ENCODE peak calls at places on chromosomes 11 and 22, in seven cellular contexts. One of them, this sample, is unnamed. For H3K4me1, the result is how much of the 10 kb centered on the place peaks cover.

GRCh38 chr11:57792060-57792541 is 30.5 kb downstream of the CTNND1 start:
- DNase-seq in body of pancreas: peak
- DNase-seq in mesendoderm: no peak
- DNase-seq in psoas muscle: peak
- DNase-seq in tibial nerve: peak
- DNase-seq in ovary: no peak
- DNase-seq in astrocyte: peak
- DNase-seq in this sample: no peak

GRCh38 chr11:1733716-1734351 is 16.6 kb downstream of the IFITM10 start:
- DNase-seq in psoas muscle: no peak
- DNase-seq in mesendoderm: no peak
- DNase-seq in tibial nerve: no peak
- DNase-seq in astrocyte: no peak
- DNase-seq in ovary: no peak
- DNase-seq in body of pancreas: no peak
- DNase-seq in this sample: no peak

GRCh38 chr11:20618083-20618482 is 18.7 kb downstream of the SLC6A5 start:
- DNase-seq in psoas muscle: no peak
- DNase-seq in astrocyte: no peak
- DNase-seq in body of pancreas: no peak
- DNase-seq in ovary: no peak
- DNase-seq in tibial nerve: no peak
- DNase-seq in mesendoderm: no peak
- DNase-seq in this sample: no peak

GRCh38 chr22:23079814-23080521 is 9.6 kb downstream of the GNAZ start:
- DNase-seq in tibial nerve: no peak
- DNase-seq in body of pancreas: no peak
- DNase-seq in astrocyte: no peak
- DNase-seq in ovary: no peak
- DNase-seq in psoas muscle: no peak
- DNase-seq in mesendoderm: no peak
- DNase-seq in this sample: peak

GRCh38 chr11:100354736-100355135 is 332.4 kb upstream of the ARHGAP42 start:
- DNase-seq in body of pancreas: no peak
- DNase-seq in psoas muscle: no peak
- DNase-seq in ovary: no peak
- DNase-seq in tibial nerve: no peak
- DNase-seq in astrocyte: no peak
- DNase-seq in mesendoderm: no peak
- DNase-seq in this sample: no peak

GRCh38 chr11:821513-822371 is 3.0 kb downstream of the PNPLA2 start:
- DNase-seq in astrocyte: no peak
- DNase-seq in tibial nerve: no peak
- DNase-seq in mesendoderm: no peak
- DNase-seq in ovary: peak
- DNase-seq in body of pancreas: peak
- DNase-seq in psoas muscle: peak
- DNase-seq in this sample: no peak

GRCh38 chr11:48109046-48109666 is 107.5 kb upstream of the OR4B1 start:
- DNase-seq in tibial nerve: no peak
- DNase-seq in body of pancreas: no peak
- DNase-seq in astrocyte: peak
- DNase-seq in psoas muscle: no peak
- DNase-seq in ovary: no peak
- DNase-seq in mesendoderm: peak
- DNase-seq in this sample: peak

GRCh38 chr11:33438311-33438710 is 181.1 kb downstream of the HIPK3 start:
- DNase-seq in tibial nerve: no peak
- DNase-seq in astrocyte: no peak
- DNase-seq in ovary: no peak
- DNase-seq in psoas muscle: no peak
- DNase-seq in mesendoderm: no peak
- DNase-seq in body of pancreas: no peak
- DNase-seq in this sample: peak

GRCh38 chr11:77140231-77140959 is 12.3 kb downstream of the MYO7A start:
- DNase-seq in ovary: peak
- DNase-seq in tibial nerve: peak
- DNase-seq in astrocyte: no peak
- DNase-seq in body of pancreas: peak
- DNase-seq in mesendoderm: peak
- DNase-seq in psoas muscle: peak
- DNase-seq in this sample: peak

GRCh38 chr11:43868852-43869567 is 11.6 kb upstream of the ALKBH3 start:
- DNase-seq in astrocyte: peak
- DNase-seq in body of pancreas: no peak
- DNase-seq in mesendoderm: no peak
- DNase-seq in tibial nerve: no peak
- DNase-seq in ovary: no peak
- DNase-seq in psoas muscle: no peak
- DNase-seq in this sample: no peak

GRCh38 chr11:120197254-120197891 is 13.5 kb upstream of the OAF start:
- DNase-seq in astrocyte: no peak
- DNase-seq in body of pancreas: no peak
- DNase-seq in psoas muscle: no peak
- DNase-seq in tibial nerve: no peak
- DNase-seq in ovary: peak
- DNase-seq in mesendoderm: peak
- DNase-seq in this sample: peak

GRCh38 chr22:46972256-46972655 is 209.8 kb downstream of the TBC1D22A start:
- DNase-seq in tibial nerve: no peak
- DNase-seq in astrocyte: no peak
- DNase-seq in ovary: no peak
- DNase-seq in psoas muscle: no peak
- DNase-seq in body of pancreas: no peak
- DNase-seq in mesendoderm: no peak
- DNase-seq in this sample: no peak

GRCh38 chr11:3939211-3939610 is 83.7 kb downstream of the STIM1 start:
- DNase-seq in psoas muscle: no peak
- DNase-seq in body of pancreas: no peak
- DNase-seq in astrocyte: peak
- DNase-seq in ovary: no peak
- DNase-seq in tibial nerve: no peak
- DNase-seq in mesendoderm: no peak
- DNase-seq in this sample: peak

GRCh38 chr11:3936517-3936916 is 81.1 kb downstream of the STIM1 start:
- DNase-seq in body of pancreas: no peak
- DNase-seq in mesendoderm: no peak
- DNase-seq in tibial nerve: no peak
- DNase-seq in ovary: no peak
- DNase-seq in astrocyte: no peak
- DNase-seq in psoas muscle: no peak
- DNase-seq in this sample: no peak

GRCh38 chr11:3942160-3942955 is 86.9 kb downstream of the STIM1 start:
- DNase-seq in tibial nerve: no peak
- DNase-seq in ovary: no peak
- DNase-seq in mesendoderm: no peak
- DNase-seq in psoas muscle: no peak
- DNase-seq in body of pancreas: no peak
- DNase-seq in astrocyte: no peak
- DNase-seq in this sample: no peak

GRCh38 chr11:3942956-3943497 is 87.6 kb downstream of the STIM1 start:
- DNase-seq in tibial nerve: no peak
- DNase-seq in ovary: no peak
- DNase-seq in psoas muscle: no peak
- DNase-seq in astrocyte: no peak
- DNase-seq in mesendoderm: no peak
- DNase-seq in body of pancreas: no peak
- DNase-seq in this sample: no peak

DNA sequence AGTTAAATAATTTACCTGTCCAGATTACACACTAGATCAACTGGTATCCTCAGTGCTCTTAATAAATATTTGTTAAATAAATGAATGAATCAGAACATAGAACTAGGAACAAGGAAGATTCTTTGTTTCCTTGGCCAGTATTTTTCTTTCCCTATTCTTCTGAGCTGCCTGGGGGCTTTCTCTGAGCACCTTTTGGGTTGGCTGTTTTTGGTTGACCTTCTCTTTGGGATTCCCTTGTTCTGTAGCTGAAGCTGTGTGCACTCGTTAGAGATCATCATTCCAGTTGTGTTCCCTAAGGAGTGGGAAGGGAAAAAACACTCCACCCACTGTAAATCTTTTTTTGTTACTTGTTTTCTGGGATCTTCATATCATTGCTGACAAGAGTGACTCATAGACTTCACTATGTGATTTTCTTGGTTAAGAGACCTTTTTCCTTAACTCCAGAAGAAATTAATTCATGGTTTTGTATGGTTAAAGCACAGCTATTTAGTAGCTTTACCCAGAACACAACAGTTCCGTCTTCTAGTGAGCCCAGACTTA is 84.3 kb downstream of the STIM1 start:
- DNase-seq in body of pancreas: no peak
- DNase-seq in mesendoderm: no peak
- DNase-seq in ovary: no peak
- DNase-seq in astrocyte: peak
- DNase-seq in tibial nerve: no peak
- DNase-seq in psoas muscle: no peak
- DNase-seq in this sample: no peak
- H3K4me1 ChIP-seq in body of pancreas: under half
- H3K4me1 ChIP-seq in mesendoderm: under half
- H3K4me1 ChIP-seq in ovary: under half
- H3K4me1 ChIP-seq in astrocyte: under half
- H3K4me1 ChIP-seq in tibial nerve: half or more
- H3K4me1 ChIP-seq in psoas muscle: half or more
- H3K4me1 ChIP-seq in this sample: under half

GRCh38 chr11:72236774-72237111 is 7.2 kb downstream of the PHOX2A start:
- DNase-seq in body of pancreas: no peak
- DNase-seq in mesendoderm: no peak
- DNase-seq in tibial nerve: no peak
- DNase-seq in astrocyte: no peak
- DNase-seq in psoas muscle: no peak
- DNase-seq in ovary: no peak
- DNase-seq in this sample: no peak

GRCh38 chr11:72234920-72235319 is 9.1 kb downstream of the PHOX2A start:
- DNase-seq in body of pancreas: no peak
- DNase-seq in tibial nerve: no peak
- DNase-seq in mesendoderm: no peak
- DNase-seq in psoas muscle: no peak
- DNase-seq in astrocyte: no peak
- DNase-seq in ovary: no peak
- DNase-seq in this sample: no peak

GRCh38 chr11:72234514-72234830 is 9.5 kb downstream of the PHOX2A start:
- DNase-seq in body of pancreas: no peak
- DNase-seq in astrocyte: no peak
- DNase-seq in mesendoderm: no peak
- DNase-seq in tibial nerve: no peak
- DNase-seq in psoas muscle: no peak
- DNase-seq in ovary: no peak
- DNase-seq in this sample: no peak

GRCh38 chr11:72236083-72236697 is 7.8 kb downstream of the PHOX2A start:
- DNase-seq in body of pancreas: no peak
- DNase-seq in mesendoderm: no peak
- DNase-seq in astrocyte: no peak
- DNase-seq in psoas muscle: no peak
- DNase-seq in tibial nerve: no peak
- DNase-seq in ovary: no peak
- DNase-seq in this sample: no peak

DNA sequence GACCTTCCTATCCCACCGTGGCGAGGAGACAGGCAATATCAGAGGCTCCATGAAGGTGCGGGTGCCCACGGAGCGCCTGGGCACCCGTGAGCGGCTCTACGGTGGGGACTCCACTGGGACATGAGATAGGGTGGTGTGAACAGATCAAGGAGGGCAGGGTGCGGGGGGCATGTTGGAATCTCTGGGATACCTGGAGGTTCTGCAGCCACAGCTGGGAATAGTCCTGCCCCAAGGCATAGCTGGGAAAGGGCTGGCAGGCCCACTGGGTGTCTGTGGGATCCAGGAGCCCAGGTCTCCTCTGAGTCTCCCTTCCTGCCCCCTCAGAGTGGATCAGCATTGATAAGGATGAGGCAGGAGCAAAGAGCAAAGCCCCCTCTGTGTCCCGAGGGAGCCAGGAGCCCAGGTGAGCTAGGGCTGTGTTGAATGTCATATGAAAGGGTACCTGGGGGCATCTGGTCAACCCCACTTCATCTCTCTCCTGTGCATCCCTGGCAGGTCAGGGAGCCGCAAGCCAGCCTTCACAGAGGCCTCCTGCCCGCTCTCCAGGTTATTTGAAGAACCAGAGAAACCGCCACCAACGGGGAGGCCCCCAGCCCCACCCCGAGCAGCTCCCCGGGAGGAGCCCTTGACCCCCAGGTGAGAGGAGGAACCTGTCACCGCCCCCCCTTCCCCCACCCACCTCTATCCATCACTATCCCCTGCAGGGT is 8.5 kb downstream of the PHOX2A start:
- DNase-seq in astrocyte: no peak
- DNase-seq in psoas muscle: no peak
- DNase-seq in tibial nerve: no peak
- DNase-seq in mesendoderm: no peak
- DNase-seq in body of pancreas: no peak
- DNase-seq in ovary: no peak
- DNase-seq in this sample: no peak
- H3K4me1 ChIP-seq in astrocyte: under half
- H3K4me1 ChIP-seq in psoas muscle: under half
- H3K4me1 ChIP-seq in tibial nerve: under half
- H3K4me1 ChIP-seq in mesendoderm: under half
- H3K4me1 ChIP-seq in body of pancreas: under half
- H3K4me1 ChIP-seq in ovary: under half
- H3K4me1 ChIP-seq in this sample: under half

GRCh38 chr22:27214691-27215090 is 557.3 kb downstream of the MIAT start:
- DNase-seq in mesendoderm: no peak
- DNase-seq in tibial nerve: no peak
- DNase-seq in psoas muscle: no peak
- DNase-seq in astrocyte: no peak
- DNase-seq in body of pancreas: no peak
- DNase-seq in ovary: no peak
- DNase-seq in this sample: no peak
- H3K4me1 ChIP-seq in mesendoderm: under half
- H3K4me1 ChIP-seq in tibial nerve: under half
- H3K4me1 ChIP-seq in psoas muscle: under half
- H3K4me1 ChIP-seq in astrocyte: under half
- H3K4me1 ChIP-seq in body of pancreas: under half
- H3K4me1 ChIP-seq in ovary: under half
- H3K4me1 ChIP-seq in this sample: under half

GRCh38 chr11:34476853-34477252 is 36.7 kb downstream of the ELF5 start:
- DNase-seq in ovary: no peak
- DNase-seq in tibial nerve: no peak
- DNase-seq in body of pancreas: no peak
- DNase-seq in mesendoderm: no peak
- DNase-seq in astrocyte: no peak
- DNase-seq in psoas muscle: no peak
- DNase-seq in this sample: no peak
- H3K4me1 ChIP-seq in ovary: under half
- H3K4me1 ChIP-seq in tibial nerve: under half
- H3K4me1 ChIP-seq in body of pancreas: under half
- H3K4me1 ChIP-seq in mesendoderm: under half
- H3K4me1 ChIP-seq in astrocyte: under half
- H3K4me1 ChIP-seq in psoas muscle: under half
- H3K4me1 ChIP-seq in this sample: under half